ENCODE peak calls at places on chromosomes 4 and X, in eight cellular contexts. X is heart right ventricle; S is body of pancreas; I is AG09309; F is NT2/D1; N is CD8-positive, alpha-beta T cell; J is fibroblast of pulmonary artery; P is astrocyte of the spinal cord. U is an unnamed sample.

GRCh38 chr4:150582101-150582565 is at the start of gene MAB21L2:
- DNase-seq in X (no peak), S (no peak), I (no peak), F (no peak), N (no peak), J (peak; percentile 20), P (peak; percentile 34), U (peak; percentile 19)

GRCh38 chrX:44784241-44784640 is 59.6 kb upstream of the DUSP21 start:
- DNase-seq in X (no peak), S (no peak), I (no peak), F (no peak), N (no peak), J (no peak), P (no peak), U (no peak)

GRCh38 chr4:57148177-57148576 is 38.0 kb upstream of the IGFBP7 start:
- DNase-seq in X (no peak), S (no peak), I (no peak), F (no peak), N (no peak), J (no peak), P (no peak), U (no peak)

GRCh38 chrX:6708041-6708440 is 173.1 kb upstream of the VCX3A start:
- DNase-seq in X (no peak), S (no peak), I (no peak), F (peak; percentile 55), N (no peak), J (no peak), P (no peak), U (peak; percentile 11)

GRCh38 chrX:39309018-39309620 is 507.9 kb downstream of the MID1IP1 start:
- DNase-seq in X (no peak), S (no peak), I (no peak), F (no peak), N (no peak), J (peak; percentile 69), P (peak; percentile 19), U (no peak)

GRCh38 chr4:118682928-118683327 is 2.3 kb upstream of the METTL14 start:
- DNase-seq in X (no peak), S (no peak), I (peak; percentile 7), F (no peak), N (no peak), J (peak; percentile 49), P (peak; percentile 14), U (peak; percentile 28)

GRCh38 chrX:115204040-115204439 is 14.8 kb downstream of the RBMXL3 start:
- DNase-seq in X (no peak), S (no peak), I (no peak), F (no peak), N (no peak), J (no peak), P (no peak), U (no peak)

GRCh38 chr4:167290684-167291083 is 56.4 kb upstream of the SPOCK3 start:
- DNase-seq in X (no peak), S (no peak), I (no peak), F (no peak), N (no peak), J (peak; percentile 63), P (peak; percentile 35), U (peak; percentile 7)

GRCh38 chr4:99816611-99817309 is at the start of gene DAPP1:
- DNase-seq in X (peak; percentile 13), S (peak; percentile 43), I (no peak), F (no peak), N (peak; percentile 50), J (no peak), P (no peak), U (no peak)

GRCh38 chrX:21132686-21133393 is 241.4 kb upstream of the CNKSR2 start:
- DNase-seq in X (no peak), S (no peak), I (no peak), F (no peak), N (no peak), J (no peak), P (no peak), U (no peak)

GRCh38 chr4:47831026-47831689 is 6.7 kb downstream of the CORIN start:
- DNase-seq in X (no peak), S (no peak), I (no peak), F (no peak), N (no peak), J (no peak), P (no peak), U (no peak)

GRCh38 chr4:4995103-4995761 is 24.0 kb downstream of the CYTL1 start:
- DNase-seq in X (peak; percentile 66), S (peak; percentile 72), I (no peak), F (peak; percentile 79), N (peak; percentile 13), J (peak; percentile 65), P (peak; percentile 53), U (peak; percentile 91)

GRCh38 chr4:73674451-73674919 is 54.2 kb upstream of the RASSF6 start:
- DNase-seq in X (no peak), S (no peak), I (no peak), F (no peak), N (no peak), J (no peak), P (no peak), U (no peak)

GRCh38 chr4:188246488-188246887 is 107.2 kb downstream of the TRIML1 start:
- DNase-seq in X (no peak), S (no peak), I (no peak), F (peak; percentile 28), N (no peak), J (no peak), P (no peak), U (peak; percentile 61)

GRCh38 chrX:275967-276587 is 5.1 kb upstream of the PLCXD1 start:
- DNase-seq in X (peak; percentile 78), S (peak; percentile 91), I (no peak), F (no peak), N (peak; percentile 41), J (peak; percentile 41), P (peak; percentile 29), U (peak; percentile 94)

GRCh38 chrX:11445540-11445939 is 152.3 kb downstream of the AMELX start:
- DNase-seq in X (no peak), S (no peak), I (no peak), F (no peak), N (no peak), J (no peak), P (no peak), U (no peak)

GRCh38 chrX:133859860-133860259 is 125.5 kb downstream of the GPC3 start:
- DNase-seq in X (no peak), S (no peak), I (peak; percentile 18), F (no peak), N (no peak), J (peak; percentile 67), P (peak; percentile 10), U (no peak)

GRCh38 chr4:56821394-56822263 is at the start of gene SPINK2:
- DNase-seq in X (no peak), S (peak; percentile 46), I (no peak), F (peak; percentile 49), N (peak; percentile 61), J (no peak), P (no peak), U (peak; percentile 95)

DNA sequence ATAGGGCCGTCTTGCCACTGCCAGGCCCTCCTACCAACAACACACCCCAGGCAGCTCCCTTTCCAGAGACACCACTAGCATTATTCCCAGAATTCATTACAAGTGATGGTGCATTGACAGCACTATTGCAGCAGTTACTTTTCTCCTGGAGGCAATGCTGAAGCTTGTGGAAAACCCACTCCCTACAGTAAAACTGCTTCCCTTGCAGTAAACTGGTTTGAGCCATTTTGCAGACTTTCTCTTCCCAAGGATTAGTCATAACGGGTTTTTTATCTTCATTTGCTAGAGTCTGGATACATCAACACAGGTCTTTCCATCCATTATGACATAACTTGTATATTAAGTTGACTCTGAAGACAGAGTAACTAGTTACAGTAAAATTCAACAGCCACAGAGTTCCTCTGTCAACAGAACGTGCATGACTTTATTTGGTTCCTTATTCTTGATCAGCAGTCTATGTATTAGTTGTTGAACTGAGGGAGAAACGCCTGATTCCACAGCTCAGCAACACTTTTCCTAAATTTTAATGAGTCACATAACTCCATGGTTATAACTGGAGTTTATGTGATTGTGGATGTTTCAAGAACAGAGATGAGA is 2.2 kb downstream of the ANKRD50 start:
- DNase-seq in X (no peak), S (no peak), I (no peak), F (no peak), N (no peak), J (peak; percentile 35), P (peak; percentile 44), U (no peak)
- H3K4me3 ChIP-seq in X (no peak overlapping the region), S (no peak overlapping the region), I (peak overlapping the region; percentile 92), F (peak overlapping the region; percentile 72), N (no peak overlapping the region), J (peak overlapping the region; percentile 90), P (peak overlapping the region; percentile 86), U (no peak overlapping the region)

GRCh38 chrX:152960115-152960514 is 33.8 kb downstream of the PNMA5 start:
- DNase-seq in X (no peak), S (no peak), I (no peak), F (no peak), N (no peak), J (no peak), P (no peak), U (no peak)

GRCh38 chrX:152959626-152960025 is 34.3 kb downstream of the PNMA5 start:
- DNase-seq in X (no peak), S (no peak), I (no peak), F (no peak), N (no peak), J (no peak), P (no peak), U (no peak)

GRCh38 chrX:152958524-152959465 is 35.1 kb downstream of the PNMA5 start:
- DNase-seq in X (peak; percentile 86), S (peak; percentile 88), I (peak; percentile 52), F (peak; percentile 60), N (peak; percentile 82), J (peak; percentile 92), P (peak; percentile 90), U (peak; percentile 80)

GRCh38 chrX:152958047-152958446 is 35.9 kb downstream of the PNMA5 start:
- DNase-seq in X (no peak), S (no peak), I (no peak), F (no peak), N (no peak), J (no peak), P (no peak), U (no peak)
- H3K4me3 ChIP-seq in X (no peak overlapping the region), S (no peak overlapping the region), I (no peak overlapping the region), F (no peak overlapping the region), N (peak overlapping the region; percentile 29), J (no peak overlapping the region), P (no peak overlapping the region), U (no peak overlapping the region)

DNA sequence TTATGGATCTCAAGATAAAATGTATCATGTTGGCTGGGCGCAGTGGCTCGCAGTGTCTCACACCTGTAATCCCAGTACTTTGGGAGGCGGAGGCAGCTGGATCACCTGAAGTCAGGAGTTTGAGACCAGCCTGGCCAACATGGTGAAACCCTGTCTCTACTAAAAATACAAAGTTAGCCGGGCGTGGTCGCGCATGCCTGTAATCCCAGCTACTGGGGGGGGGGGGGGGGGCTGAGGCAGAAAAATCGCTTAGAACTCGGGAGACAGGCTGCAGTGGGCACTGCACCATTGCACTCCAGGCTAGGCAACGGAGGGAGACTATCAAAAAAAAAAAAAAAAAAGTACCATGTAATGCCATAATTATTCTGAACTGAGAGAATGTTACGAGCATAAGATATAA is 2.1 kb downstream of the RBMX start:
- DNase-seq in X (no peak), S (no peak), I (no peak), F (no peak), N (no peak), J (no peak), P (no peak), U (no peak)
- H3K4me3 ChIP-seq in X (peak overlapping the region; percentile 84), S (no peak overlapping the region), I (peak overlapping the region; percentile 64), F (peak overlapping the region; percentile 68), N (peak overlapping the region; percentile 86), J (peak overlapping the region; percentile 89), P (peak overlapping the region; percentile 66), U (peak overlapping the region; percentile 96)

DNA sequence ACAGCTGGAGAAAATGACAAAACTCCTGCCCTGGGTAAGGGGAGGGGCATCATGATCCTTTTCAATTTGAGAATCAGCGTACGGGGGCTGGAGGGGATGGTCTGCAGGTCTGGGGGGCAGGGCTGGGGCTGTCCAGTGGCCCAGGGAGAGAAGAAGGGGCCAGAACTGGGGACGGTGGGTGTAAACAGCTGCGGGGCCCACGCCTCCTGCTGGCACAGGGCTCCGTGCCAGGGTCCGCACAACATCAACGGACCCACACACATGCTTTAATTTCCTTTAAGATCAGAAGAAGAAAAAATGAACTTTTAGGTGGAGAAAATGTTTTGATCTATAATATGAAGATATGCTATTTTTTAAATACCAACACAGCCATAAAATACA is 52.1 kb downstream of the PSAPL1 start:
- DNase-seq in X (no peak), S (no peak), I (no peak), F (no peak), N (no peak), J (no peak), P (no peak), U (peak; percentile 48)
- H3K4me3 ChIP-seq in X (no peak overlapping the region), S (no peak overlapping the region), I (no peak overlapping the region), F (no peak overlapping the region), N (no peak overlapping the region), J (no peak overlapping the region), P (no peak overlapping the region), U (no peak overlapping the region)

U was measured in H7.